ENCODE peak calls at places on chromosomes 3 and 15, in nine cellular contexts. K is central memory CD4-positive, alpha-beta T cell; J is caudate nucleus; D is stimulated activated CD4-positive, alpha-beta T cell treated with anti-CD3 and anti-CD28 coated beads, TNF-alpha, amount 100 ng/mL, for 48 hours; F is breast epithelium; M is NCI-H1105; Z is activated CD4-positive, alpha-beta T cell treated with anti-CD3 and anti-CD28 coated beads for 1 hour; Q is stimulated activated naive CD4-positive, alpha-beta T cell treated with Interleukin-2 at 50 U/mL for 16 hours; P is naive thymus-derived CD4-positive, alpha-beta T cell. I is an unnamed sample.
A peak's percentile ranks its signal among the peaks of the same experiment; 100 is the strongest.

GRCh38 chr3:45487508-45487907 is 99.1 kb downstream of the LARS2 start:
- DNase-seq in K (no peak), J (no peak), D (no peak), F (no peak), M (no peak), Z (no peak), Q (no peak), P (no peak), I (no peak)

GRCh38 chr3:113948015-113948917 is 453 bp downstream of the ZDHHC23 start:
- DNase-seq in K (peak; percentile 28), J (no peak), D (no peak), F (no peak), M (peak; percentile 48), Z (peak; percentile 15), Q (peak; percentile 28), P (peak; percentile 27), I (peak; percentile 39)

GRCh38 chr3:18758047-18758704 is 333.0 kb upstream of the SATB1 start:
- DNase-seq in K (peak; percentile 75), J (no peak), D (no peak), F (peak; percentile 19), M (peak; percentile 74), Z (no peak), Q (no peak), P (peak; percentile 85), I (no peak)

GRCh38 chr3:127068111-127068810 is 85.3 kb downstream of the PLXNA1 start:
- DNase-seq in K (no peak), J (no peak), D (no peak), F (no peak), M (no peak), Z (no peak), Q (no peak), P (no peak), I (no peak)

GRCh38 chr15:58331903-58332675 is 99.7 kb upstream of the LIPC start:
- DNase-seq in K (peak; percentile 59), J (peak; percentile 83), D (peak; percentile 90), F (peak; percentile 95), M (peak; percentile 97), Z (peak; percentile 74), Q (peak; percentile 88), P (peak; percentile 40), I (peak; percentile 88)

GRCh38 chr3:176951144-176951543 is 246.1 kb downstream of the TBL1XR1 start:
- DNase-seq in K (no peak), J (no peak), D (no peak), F (no peak), M (no peak), Z (no peak), Q (no peak), P (no peak), I (no peak)

GRCh38 chr3:133948131-133948810 is 52.6 kb upstream of the RAB6B start:
- DNase-seq in K (no peak), J (no peak), D (no peak), F (no peak), M (no peak), Z (no peak), Q (no peak), P (no peak), I (no peak)

GRCh38 chr3:118977118-118977517 is 57.5 kb downstream of the IGSF11 start:
- DNase-seq in K (no peak), J (no peak), D (no peak), F (no peak), M (no peak), Z (no peak), Q (no peak), P (no peak), I (no peak)

GRCh38 chr15:85786778-85787114 is 8.0 kb downstream of the KLHL25 start:
- DNase-seq in K (no peak), J (no peak), D (no peak), F (no peak), M (no peak), Z (no peak), Q (no peak), P (no peak), I (no peak)

GRCh38 chr3:165491487-165491886 is 295.3 kb upstream of the SLITRK3 start:
- DNase-seq in K (no peak), J (no peak), D (no peak), F (no peak), M (no peak), Z (no peak), Q (no peak), P (no peak), I (no peak)

GRCh38 chr3:62982795-62983455 is 107.7 kb upstream of the CADPS start:
- DNase-seq in K (no peak), J (no peak), D (no peak), F (no peak), M (no peak), Z (no peak), Q (no peak), P (no peak), I (no peak)

GRCh38 chr3:66433522-66433782 is 67.4 kb downstream of the LRIG1 start:
- DNase-seq in K (no peak), J (no peak), D (no peak), F (no peak), M (no peak), Z (no peak), Q (no peak), P (no peak), I (no peak)

GRCh38 chr15:66389098-66389858 is 2.6 kb downstream of the MAP2K1 start:
- DNase-seq in K (peak; percentile 21), J (no peak), D (no peak), F (no peak), M (no peak), Z (no peak), Q (no peak), P (no peak), I (no peak)

GRCh38 chr3:50340404-50341329 is at the start of gene RASSF1:
- DNase-seq in K (peak; percentile 50), J (no peak), D (no peak), F (no peak), M (no peak), Z (no peak), Q (peak; percentile 45), P (peak; percentile 35), I (peak; percentile 53)

GRCh38 chr3:12405432-12406272 is 78.6 kb upstream of the TSEN2 start:
- DNase-seq in K (no peak), J (no peak), D (no peak), F (peak; percentile 69), M (no peak), Z (no peak), Q (no peak), P (no peak), I (no peak)